ENCODE peak calls at places on chromosomes 5 and 9, in four cellular contexts. F, I, T and H are unnamed samples.

GRCh38 chr9:104743377-104743985 is 4.0 kb upstream of the NIPSNAP3A start:
- DNase-seq in T (peak), I (peak), F (no peak), H (no peak)

GRCh38 chr9:132014218-132014800 is 65.4 kb downstream of the MED27 start:
- DNase-seq in I (no peak), F (no peak), T (no peak), H (no peak)

GRCh38 chr5:175816348-175816747 is 55.0 kb upstream of the CPLX2 start:
- DNase-seq in I (no peak), T (no peak), F (no peak), H (no peak)

GRCh38 chr5:43336159-43336558 is 22.9 kb upstream of the HMGCS1 start:
- DNase-seq in T (no peak), F (no peak), I (no peak), H (no peak)

GRCh38 chr9:75039006-75039405 is 10.9 kb upstream of the CARNMT1 start:
- DNase-seq in I (no peak), T (no peak), F (no peak), H (no peak)

GRCh38 chr9:126822278-126822677 is 17.4 kb downstream of the ZBTB43 start:
- DNase-seq in F (no peak), I (no peak), T (no peak), H (peak)

GRCh38 chr5:3195991-3196390 is 399.6 kb upstream of the IRX1 start:
- DNase-seq in I (no peak), F (no peak), T (no peak), H (no peak)

GRCh38 chr9:35385042-35385441 is 104.9 kb upstream of the RUSC2 start:
- DNase-seq in I (no peak), T (no peak), F (no peak), H (no peak)

GRCh38 chr5:108636135-108636888 is 111.4 kb upstream of the FER start:
- DNase-seq in T (no peak), I (no peak), F (no peak), H (no peak)